ENCODE peak calls at places on chromosome 11, in five cellular contexts. One of them, this sample, is unnamed.

GRCh38 chr11:59766542-59766941 is 11.4 kb downstream of the STX3 start:
- DNase-seq in dorsolateral prefrontal cortex: no peak
- DNase-seq in C1 segment of cervical spinal cord: no peak
- DNase-seq in stimulated activated CD4-positive, alpha-beta T cell treated with anti-CD3 and anti-CD28 coated beads, Interleukin-12 subunit alpha, Interleukin-12 subunit beta, amount 100 ng/mL, for 4 hours: no peak
- DNase-seq in NCI-H1417: no peak
- DNase-seq in this sample: no peak

GRCh38 chr11:18731949-18732821 is 6.2 kb upstream of the IGSF22 start:
- DNase-seq in dorsolateral prefrontal cortex: peak
- DNase-seq in C1 segment of cervical spinal cord: no peak
- DNase-seq in stimulated activated CD4-positive, alpha-beta T cell treated with anti-CD3 and anti-CD28 coated beads, Interleukin-12 subunit alpha, Interleukin-12 subunit beta, amount 100 ng/mL, for 4 hours: peak
- DNase-seq in NCI-H1417: peak
- DNase-seq in this sample: peak

GRCh38 chr11:12165237-12165875 is 55.0 kb downstream of the MICAL2 start:
- DNase-seq in dorsolateral prefrontal cortex: no peak
- DNase-seq in C1 segment of cervical spinal cord: no peak
- DNase-seq in stimulated activated CD4-positive, alpha-beta T cell treated with anti-CD3 and anti-CD28 coated beads, Interleukin-12 subunit alpha, Interleukin-12 subunit beta, amount 100 ng/mL, for 4 hours: no peak
- DNase-seq in NCI-H1417: no peak
- DNase-seq in this sample: no peak

GRCh38 chr11:72298931-72299330 is 55.0 kb upstream of the PHOX2A start:
- DNase-seq in dorsolateral prefrontal cortex: no peak
- DNase-seq in C1 segment of cervical spinal cord: no peak
- DNase-seq in stimulated activated CD4-positive, alpha-beta T cell treated with anti-CD3 and anti-CD28 coated beads, Interleukin-12 subunit alpha, Interleukin-12 subunit beta, amount 100 ng/mL, for 4 hours: no peak
- DNase-seq in NCI-H1417: no peak
- DNase-seq in this sample: no peak

GRCh38 chr11:47998733-47999359 is 18.5 kb downstream of the PTPRJ start:
- DNase-seq in dorsolateral prefrontal cortex: no peak
- DNase-seq in C1 segment of cervical spinal cord: no peak
- DNase-seq in stimulated activated CD4-positive, alpha-beta T cell treated with anti-CD3 and anti-CD28 coated beads, Interleukin-12 subunit alpha, Interleukin-12 subunit beta, amount 100 ng/mL, for 4 hours: no peak
- DNase-seq in NCI-H1417: peak
- DNase-seq in this sample: no peak

GRCh38 chr11:57219021-57219627 is 17.9 kb downstream of the APLNR start:
- DNase-seq in dorsolateral prefrontal cortex: no peak
- DNase-seq in C1 segment of cervical spinal cord: no peak
- DNase-seq in stimulated activated CD4-positive, alpha-beta T cell treated with anti-CD3 and anti-CD28 coated beads, Interleukin-12 subunit alpha, Interleukin-12 subunit beta, amount 100 ng/mL, for 4 hours: no peak
- DNase-seq in NCI-H1417: no peak
- DNase-seq in this sample: no peak

GRCh38 chr11:62857541-62857982 is 18.2 kb upstream of the WDR74 start:
- DNase-seq in dorsolateral prefrontal cortex: no peak
- DNase-seq in C1 segment of cervical spinal cord: no peak
- DNase-seq in stimulated activated CD4-positive, alpha-beta T cell treated with anti-CD3 and anti-CD28 coated beads, Interleukin-12 subunit alpha, Interleukin-12 subunit beta, amount 100 ng/mL, for 4 hours: no peak
- DNase-seq in NCI-H1417: no peak
- DNase-seq in this sample: no peak

GRCh38 chr11:64445651-64446050 is 86.7 kb downstream of the RPS6KA4 start:
- DNase-seq in dorsolateral prefrontal cortex: no peak
- DNase-seq in C1 segment of cervical spinal cord: no peak
- DNase-seq in stimulated activated CD4-positive, alpha-beta T cell treated with anti-CD3 and anti-CD28 coated beads, Interleukin-12 subunit alpha, Interleukin-12 subunit beta, amount 100 ng/mL, for 4 hours: no peak
- DNase-seq in NCI-H1417: no peak
- DNase-seq in this sample: peak

GRCh38 chr11:102780491-102780918 is at the start of gene MMP10:
- DNase-seq in dorsolateral prefrontal cortex: no peak
- DNase-seq in C1 segment of cervical spinal cord: no peak
- DNase-seq in stimulated activated CD4-positive, alpha-beta T cell treated with anti-CD3 and anti-CD28 coated beads, Interleukin-12 subunit alpha, Interleukin-12 subunit beta, amount 100 ng/mL, for 4 hours: no peak
- DNase-seq in NCI-H1417: peak
- DNase-seq in this sample: no peak

GRCh38 chr11:18705651-18706281 is 7.2 kb downstream of the TMEM86A start:
- DNase-seq in dorsolateral prefrontal cortex: no peak
- DNase-seq in C1 segment of cervical spinal cord: no peak
- DNase-seq in stimulated activated CD4-positive, alpha-beta T cell treated with anti-CD3 and anti-CD28 coated beads, Interleukin-12 subunit alpha, Interleukin-12 subunit beta, amount 100 ng/mL, for 4 hours: no peak
- DNase-seq in NCI-H1417: peak
- DNase-seq in this sample: no peak

GRCh38 chr11:64834723-64835615 is 9.5 kb downstream of the CDC42BPG start:
- DNase-seq in dorsolateral prefrontal cortex: no peak
- DNase-seq in C1 segment of cervical spinal cord: no peak
- DNase-seq in stimulated activated CD4-positive, alpha-beta T cell treated with anti-CD3 and anti-CD28 coated beads, Interleukin-12 subunit alpha, Interleukin-12 subunit beta, amount 100 ng/mL, for 4 hours: no peak
- DNase-seq in NCI-H1417: no peak
- DNase-seq in this sample: no peak

GRCh38 chr11:13287681-13288080 is 10.1 kb downstream of the BMAL1 start:
- DNase-seq in dorsolateral prefrontal cortex: no peak
- DNase-seq in C1 segment of cervical spinal cord: no peak
- DNase-seq in stimulated activated CD4-positive, alpha-beta T cell treated with anti-CD3 and anti-CD28 coated beads, Interleukin-12 subunit alpha, Interleukin-12 subunit beta, amount 100 ng/mL, for 4 hours: no peak
- DNase-seq in NCI-H1417: no peak
- DNase-seq in this sample: no peak

This sample was measured in posterior cingulate gyrus.